ENCODE peak calls at places on chromosomes 16 and 17, in eight cellular contexts. One of them, this sample, is unnamed.

GRCh38 chr17:80352991-80353665 is 61.8 kb upstream of the ENDOV start:
- DNase-seq in WERI-Rb-1: no peak
- DNase-seq in tibial nerve: no peak
- DNase-seq in cardiac fibroblast: no peak
- DNase-seq in CD8-positive, alpha-beta T cell: no peak
- DNase-seq in GM23248: no peak
- DNase-seq in GM23338: no peak
- DNase-seq in brain microvascular endothelial cell: no peak
- DNase-seq in this sample: no peak

GRCh38 chr17:40339068-40339699 is 25.4 kb downstream of the GJD3 start:
- DNase-seq in WERI-Rb-1: no peak
- DNase-seq in tibial nerve: no peak
- DNase-seq in cardiac fibroblast: no peak
- DNase-seq in CD8-positive, alpha-beta T cell: no peak
- DNase-seq in GM23248: no peak
- DNase-seq in GM23338: no peak
- DNase-seq in brain microvascular endothelial cell: no peak
- DNase-seq in this sample: no peak

GRCh38 chr16:49930841-49931240 is 74.9 kb upstream of the ZNF423 start:
- DNase-seq in WERI-Rb-1: no peak
- DNase-seq in tibial nerve: no peak
- DNase-seq in cardiac fibroblast: no peak
- DNase-seq in CD8-positive, alpha-beta T cell: no peak
- DNase-seq in GM23248: no peak
- DNase-seq in GM23338: no peak
- DNase-seq in brain microvascular endothelial cell: no peak
- DNase-seq in this sample: peak

GRCh38 chr16:79757163-79757562 is 156.6 kb upstream of the MAF start:
- DNase-seq in WERI-Rb-1: no peak
- DNase-seq in tibial nerve: no peak
- DNase-seq in cardiac fibroblast: no peak
- DNase-seq in CD8-positive, alpha-beta T cell: no peak
- DNase-seq in GM23248: no peak
- DNase-seq in GM23338: no peak
- DNase-seq in brain microvascular endothelial cell: no peak
- DNase-seq in this sample: no peak

GRCh38 chr17:4533522-4534502 is 21.4 kb downstream of the MYBBP1A start:
- DNase-seq in WERI-Rb-1: no peak
- DNase-seq in tibial nerve: no peak
- DNase-seq in cardiac fibroblast: no peak
- DNase-seq in CD8-positive, alpha-beta T cell: no peak
- DNase-seq in GM23248: peak
- DNase-seq in GM23338: no peak
- DNase-seq in brain microvascular endothelial cell: no peak
- DNase-seq in this sample: no peak

GRCh38 chr16:79988721-79989220 is 388.2 kb upstream of the MAF start:
- DNase-seq in WERI-Rb-1: no peak
- DNase-seq in tibial nerve: no peak
- DNase-seq in cardiac fibroblast: no peak
- DNase-seq in CD8-positive, alpha-beta T cell: no peak
- DNase-seq in GM23248: no peak
- DNase-seq in GM23338: no peak
- DNase-seq in brain microvascular endothelial cell: peak
- DNase-seq in this sample: no peak

GRCh38 chr17:78174332-78174869 is 6.0 kb downstream of the SYNGR2 start:
- DNase-seq in WERI-Rb-1: no peak
- DNase-seq in tibial nerve: peak
- DNase-seq in cardiac fibroblast: no peak
- DNase-seq in CD8-positive, alpha-beta T cell: no peak
- DNase-seq in GM23248: no peak
- DNase-seq in GM23338: no peak
- DNase-seq in brain microvascular endothelial cell: no peak
- DNase-seq in this sample: peak

GRCh38 chr16:3017806-3018506 is at the start of gene CLDN6:
- DNase-seq in WERI-Rb-1: no peak
- DNase-seq in tibial nerve: no peak
- DNase-seq in cardiac fibroblast: no peak
- DNase-seq in CD8-positive, alpha-beta T cell: no peak
- DNase-seq in GM23248: no peak
- DNase-seq in GM23338: peak
- DNase-seq in brain microvascular endothelial cell: no peak
- DNase-seq in this sample: no peak

GRCh38 chr17:5249615-5250014 is 15.0 kb upstream of the SCIMP start:
- DNase-seq in WERI-Rb-1: peak
- DNase-seq in tibial nerve: peak
- DNase-seq in cardiac fibroblast: peak
- DNase-seq in CD8-positive, alpha-beta T cell: peak
- DNase-seq in GM23248: peak
- DNase-seq in GM23338: peak
- DNase-seq in brain microvascular endothelial cell: peak
- DNase-seq in this sample: no peak

GRCh38 chr16:26317885-26318284 is 626.1 kb downstream of the HS3ST4 start:
- DNase-seq in WERI-Rb-1: peak
- DNase-seq in tibial nerve: no peak
- DNase-seq in cardiac fibroblast: no peak
- DNase-seq in CD8-positive, alpha-beta T cell: no peak
- DNase-seq in GM23248: no peak
- DNase-seq in GM23338: no peak
- DNase-seq in brain microvascular endothelial cell: no peak
- DNase-seq in this sample: no peak

GRCh38 chr16:57871457-57871856 is 69.2 kb upstream of the KIFC3 start:
- DNase-seq in WERI-Rb-1: no peak
- DNase-seq in tibial nerve: no peak
- DNase-seq in cardiac fibroblast: peak
- DNase-seq in CD8-positive, alpha-beta T cell: no peak
- DNase-seq in GM23248: peak
- DNase-seq in GM23338: no peak
- DNase-seq in brain microvascular endothelial cell: no peak
- DNase-seq in this sample: no peak

GRCh38 chr17:7589891-7590611 is at the start of gene SOX15:
- DNase-seq in WERI-Rb-1: peak
- DNase-seq in tibial nerve: no peak
- DNase-seq in cardiac fibroblast: peak
- DNase-seq in CD8-positive, alpha-beta T cell: no peak
- DNase-seq in GM23248: peak
- DNase-seq in GM23338: peak
- DNase-seq in brain microvascular endothelial cell: no peak
- DNase-seq in this sample: no peak

DNA sequence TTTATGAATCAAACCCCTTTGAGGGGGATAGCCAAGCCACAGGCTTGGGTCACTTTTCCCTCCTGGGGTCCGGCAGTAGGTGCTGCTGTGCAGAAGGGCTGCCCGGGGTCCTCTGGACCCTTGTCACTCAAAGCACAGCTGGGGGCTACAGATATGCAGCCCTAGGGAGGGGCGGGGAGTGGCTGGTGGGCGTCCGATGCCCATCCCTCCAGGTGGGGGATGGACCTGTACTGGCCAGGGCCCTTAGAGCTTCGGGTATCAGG is 598 bp downstream of the VASN start:
- DNase-seq in WERI-Rb-1: no peak
- DNase-seq in tibial nerve: no peak
- DNase-seq in cardiac fibroblast: no peak
- DNase-seq in CD8-positive, alpha-beta T cell: no peak
- DNase-seq in GM23248: no peak
- DNase-seq in GM23338: no peak
- DNase-seq in brain microvascular endothelial cell: no peak
- DNase-seq in this sample: no peak
- H3K4me3 ChIP-seq in WERI-Rb-1: no peak
- H3K4me3 ChIP-seq in tibial nerve: peak
- H3K4me3 ChIP-seq in cardiac fibroblast: peak
- H3K4me3 ChIP-seq in CD8-positive, alpha-beta T cell: peak
- H3K4me3 ChIP-seq in GM23248: peak
- H3K4me3 ChIP-seq in GM23338: peak
- H3K4me3 ChIP-seq in brain microvascular endothelial cell: peak
- H3K4me3 ChIP-seq in this sample: peak

GRCh38 chr17:74971842-74972106 is 785 bp downstream of the HID1 start:
- DNase-seq in WERI-Rb-1: no peak
- DNase-seq in tibial nerve: no peak
- DNase-seq in cardiac fibroblast: no peak
- DNase-seq in CD8-positive, alpha-beta T cell: no peak
- DNase-seq in GM23248: no peak
- DNase-seq in GM23338: no peak
- DNase-seq in brain microvascular endothelial cell: no peak
- DNase-seq in this sample: no peak
- H3K4me3 ChIP-seq in WERI-Rb-1: peak
- H3K4me3 ChIP-seq in tibial nerve: peak
- H3K4me3 ChIP-seq in cardiac fibroblast: no peak
- H3K4me3 ChIP-seq in CD8-positive, alpha-beta T cell: no peak
- H3K4me3 ChIP-seq in GM23248: no peak
- H3K4me3 ChIP-seq in GM23338: peak
- H3K4me3 ChIP-seq in brain microvascular endothelial cell: no peak
- H3K4me3 ChIP-seq in this sample: peak

GRCh38 chr16:81778861-81779539 is at the start of gene PLCG2:
- DNase-seq in WERI-Rb-1: peak
- DNase-seq in tibial nerve: no peak
- DNase-seq in cardiac fibroblast: peak
- DNase-seq in CD8-positive, alpha-beta T cell: peak
- DNase-seq in GM23248: peak
- DNase-seq in GM23338: peak
- DNase-seq in brain microvascular endothelial cell: peak
- DNase-seq in this sample: peak

GRCh38 chr16:81779540-81780320 is 639 bp downstream of the PLCG2 start:
- DNase-seq in WERI-Rb-1: no peak
- DNase-seq in tibial nerve: no peak
- DNase-seq in cardiac fibroblast: peak
- DNase-seq in CD8-positive, alpha-beta T cell: no peak
- DNase-seq in GM23248: peak
- DNase-seq in GM23338: peak
- DNase-seq in brain microvascular endothelial cell: no peak
- DNase-seq in this sample: peak

GRCh38 chr16:81778231-81778630 is 860 bp upstream of the PLCG2 start:
- DNase-seq in WERI-Rb-1: no peak
- DNase-seq in tibial nerve: no peak
- DNase-seq in cardiac fibroblast: no peak
- DNase-seq in CD8-positive, alpha-beta T cell: no peak
- DNase-seq in GM23248: no peak
- DNase-seq in GM23338: no peak
- DNase-seq in brain microvascular endothelial cell: no peak
- DNase-seq in this sample: no peak

GRCh38 chr16:81784042-81784785 is 5.1 kb downstream of the PLCG2 start:
- DNase-seq in WERI-Rb-1: no peak
- DNase-seq in tibial nerve: no peak
- DNase-seq in cardiac fibroblast: no peak
- DNase-seq in CD8-positive, alpha-beta T cell: no peak
- DNase-seq in GM23248: no peak
- DNase-seq in GM23338: no peak
- DNase-seq in brain microvascular endothelial cell: no peak
- DNase-seq in this sample: no peak

DNA sequence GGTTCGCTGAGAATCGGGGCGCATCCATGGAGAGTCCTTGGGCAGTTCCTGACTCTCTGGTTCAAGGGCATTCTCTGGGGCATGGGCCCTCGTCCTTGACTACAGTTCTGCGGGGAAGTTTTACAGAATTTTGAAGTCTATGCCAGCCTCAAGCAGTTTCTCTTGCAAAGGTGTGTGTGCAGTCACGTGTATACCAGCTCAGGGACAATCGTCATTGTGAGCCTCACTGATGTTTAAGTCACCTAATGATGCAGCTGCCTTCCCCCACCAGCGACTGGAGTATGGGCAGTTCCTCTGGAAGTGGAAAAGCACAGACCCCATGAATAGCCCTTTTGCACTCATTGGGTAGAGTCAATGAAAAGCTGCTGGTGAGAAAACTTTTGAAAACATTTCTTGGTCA is 1.3 kb downstream of the PLCG2 start:
- DNase-seq in WERI-Rb-1: no peak
- DNase-seq in tibial nerve: no peak
- DNase-seq in cardiac fibroblast: no peak
- DNase-seq in CD8-positive, alpha-beta T cell: no peak
- DNase-seq in GM23248: no peak
- DNase-seq in GM23338: no peak
- DNase-seq in brain microvascular endothelial cell: no peak
- DNase-seq in this sample: no peak
- H3K4me3 ChIP-seq in WERI-Rb-1: no peak
- H3K4me3 ChIP-seq in tibial nerve: no peak
- H3K4me3 ChIP-seq in cardiac fibroblast: no peak
- H3K4me3 ChIP-seq in CD8-positive, alpha-beta T cell: no peak
- H3K4me3 ChIP-seq in GM23248: no peak
- H3K4me3 ChIP-seq in GM23338: peak
- H3K4me3 ChIP-seq in brain microvascular endothelial cell: no peak
- H3K4me3 ChIP-seq in this sample: peak

DNA sequence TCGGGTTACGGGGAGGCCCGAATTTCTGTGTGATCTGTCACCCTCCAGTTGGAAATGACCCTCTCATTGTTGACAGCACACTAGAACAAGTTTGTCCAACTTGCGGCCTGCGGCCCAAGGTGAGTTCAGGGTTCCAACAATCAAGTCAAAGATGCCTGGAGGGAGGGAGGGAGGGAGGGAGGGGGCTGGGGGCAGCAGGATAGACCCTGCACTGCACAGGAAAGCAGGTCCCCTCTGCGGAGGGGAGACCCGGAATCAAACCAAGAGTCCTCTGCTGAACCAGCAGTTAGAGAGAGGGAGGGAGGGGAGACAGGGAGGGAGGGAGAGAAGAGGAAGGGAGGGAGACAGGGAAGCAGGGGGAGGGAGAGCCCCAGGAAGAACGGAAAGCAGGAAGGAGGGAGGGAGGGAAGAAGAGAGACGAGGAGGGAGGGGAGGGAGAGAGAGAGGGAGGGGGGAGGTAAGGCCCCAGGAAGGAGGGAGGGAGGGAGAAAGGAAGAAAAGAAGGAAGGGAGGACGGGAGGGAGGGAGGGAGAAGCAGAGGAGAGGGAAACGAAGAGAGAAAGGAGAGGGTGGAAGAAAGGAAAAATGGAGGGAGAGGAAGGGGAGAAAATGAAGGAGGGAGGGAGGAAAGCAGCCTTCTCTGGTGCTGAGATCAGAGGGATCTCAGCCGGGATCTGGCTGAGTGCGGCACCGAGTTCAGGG is 96.7 kb upstream of the CDH5 start:
- DNase-seq in WERI-Rb-1: no peak
- DNase-seq in tibial nerve: no peak
- DNase-seq in cardiac fibroblast: no peak
- DNase-seq in CD8-positive, alpha-beta T cell: no peak
- DNase-seq in GM23248: no peak
- DNase-seq in GM23338: peak
- DNase-seq in brain microvascular endothelial cell: no peak
- DNase-seq in this sample: no peak
- H3K4me3 ChIP-seq in WERI-Rb-1: peak
- H3K4me3 ChIP-seq in tibial nerve: peak
- H3K4me3 ChIP-seq in cardiac fibroblast: no peak
- H3K4me3 ChIP-seq in CD8-positive, alpha-beta T cell: no peak
- H3K4me3 ChIP-seq in GM23248: peak
- H3K4me3 ChIP-seq in GM23338: peak
- H3K4me3 ChIP-seq in brain microvascular endothelial cell: peak
- H3K4me3 ChIP-seq in this sample: peak

DNA sequence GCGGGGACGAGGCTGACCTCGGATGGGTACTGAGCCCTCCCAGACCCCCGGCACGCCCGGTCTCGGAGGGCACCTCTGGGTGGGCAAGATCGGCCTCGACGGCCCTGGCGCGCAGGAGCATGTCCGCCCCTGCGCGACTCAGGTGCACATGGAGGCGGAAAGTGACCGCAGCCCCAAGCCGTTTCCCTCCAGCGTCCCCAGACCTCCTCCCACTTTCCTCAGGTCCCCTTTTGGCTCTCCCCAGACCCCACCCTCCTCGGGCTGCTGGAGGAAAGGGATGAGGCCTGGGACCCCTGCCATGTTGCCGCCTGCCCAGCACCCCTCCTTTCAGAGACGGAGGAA is 10.0 kb downstream of the RPL19 start:
- DNase-seq in WERI-Rb-1: no peak
- DNase-seq in tibial nerve: no peak
- DNase-seq in cardiac fibroblast: no peak
- DNase-seq in CD8-positive, alpha-beta T cell: no peak
- DNase-seq in GM23248: no peak
- DNase-seq in GM23338: no peak
- DNase-seq in brain microvascular endothelial cell: no peak
- DNase-seq in this sample: no peak
- H3K4me3 ChIP-seq in WERI-Rb-1: no peak
- H3K4me3 ChIP-seq in tibial nerve: peak
- H3K4me3 ChIP-seq in cardiac fibroblast: peak
- H3K4me3 ChIP-seq in CD8-positive, alpha-beta T cell: peak
- H3K4me3 ChIP-seq in GM23248: peak
- H3K4me3 ChIP-seq in GM23338: peak
- H3K4me3 ChIP-seq in brain microvascular endothelial cell: peak
- H3K4me3 ChIP-seq in this sample: peak

This sample was measured in upper lobe of right lung.